ENCODE peak calls at places on chromosomes 12 and 14, in six cellular contexts. E, F, C, W, X and N are unnamed samples.

GRCh38 chr14:69043598-69044267 is 64.6 kb upstream of the ACTN1 start:
- DNase-seq in E (no peak), F (no peak), C (no peak), W (no peak), X (no peak), N (peak)

GRCh38 chr12:108571604-108572165 is 9.3 kb downstream of the ISCU start:
- DNase-seq in E (peak), F (no peak), C (no peak), W (peak), X (no peak), N (no peak)

GRCh38 chr12:55842681-55843429 is at the start of gene MMP19:
- DNase-seq in E (peak), F (no peak), C (peak), W (no peak), X (no peak), N (peak)

GRCh38 chr12:56836317-56836716 is 73.2 kb downstream of the HSD17B6 start:
- DNase-seq in E (no peak), F (peak), C (no peak), W (no peak), X (no peak), N (peak)

GRCh38 chr14:92135269-92135668 is 13.5 kb downstream of the CPSF2 start:
- DNase-seq in E (no peak), F (no peak), C (peak), W (no peak), X (no peak), N (no peak)

GRCh38 chr12:49828143-49829091 is at the start of gene NCKAP5L:
- DNase-seq in E (peak), F (peak), C (peak), W (peak), X (peak), N (peak)

GRCh38 chr12:123559468-123559867 is 24.9 kb upstream of the TMED2 start:
- DNase-seq in E (no peak), F (no peak), C (no peak), W (no peak), X (no peak), N (no peak)

GRCh38 chr12:9064815-9065606 is 50.7 kb downstream of the A2M start:
- DNase-seq in E (peak), F (peak), C (peak), W (peak), X (peak), N (peak)

GRCh38 chr12:122944588-122944987 is 21.7 kb downstream of the ABCB9 start:
- DNase-seq in E (peak), F (peak), C (peak), W (no peak), X (peak), N (no peak)

GRCh38 chr14:34059037-34059924 is 108.4 kb upstream of the EGLN3 start:
- DNase-seq in E (no peak), F (no peak), C (no peak), W (peak), X (no peak), N (no peak)

GRCh38 chr14:31934767-31935266 is 142.3 kb upstream of the ARHGAP5 start:
- DNase-seq in E (no peak), F (peak), C (peak), W (no peak), X (no peak), N (no peak)

GRCh38 chr14:69298131-69299071 is 38.4 kb downstream of the GALNT16 start:
- DNase-seq in E (peak), F (no peak), C (no peak), W (no peak), X (no peak), N (no peak)

GRCh38 chr12:72602616-72603015 is 330.4 kb downstream of the TRHDE start:
- DNase-seq in E (no peak), F (no peak), C (no peak), W (no peak), X (no peak), N (no peak)

GRCh38 chr12:122880668-122881067 is 15.3 kb downstream of the VPS37B start:
- DNase-seq in E (no peak), F (no peak), C (peak), W (no peak), X (no peak), N (no peak)

GRCh38 chr12:107803092-107803491 is 28.6 kb downstream of the ASCL4 start:
- DNase-seq in E (no peak), F (no peak), C (no peak), W (no peak), X (no peak), N (no peak)

GRCh38 chr14:105086833-105087307 is 21.6 kb upstream of the GPR132 start:
- DNase-seq in E (peak), F (peak), C (peak), W (peak), X (peak), N (peak)

GRCh38 chr12:127304751-127305725 is 961.9 kb upstream of the TMEM132C start:
- DNase-seq in E (peak), F (no peak), C (no peak), W (peak), X (no peak), N (no peak)

GRCh38 chr14:32472512-32473472 is 143.7 kb downstream of the AKAP6 start:
- DNase-seq in E (no peak), F (no peak), C (peak), W (no peak), X (no peak), N (no peak)

GRCh38 chr14:69355955-69356321 is 42.2 kb downstream of the ERH start:
- DNase-seq in E (no peak), F (no peak), C (no peak), W (no peak), X (no peak), N (peak)

GRCh38 chr12:18700254-18700653 is 37.6 kb downstream of the PLCZ1 start:
- DNase-seq in E (no peak), F (no peak), C (no peak), W (no peak), X (no peak), N (no peak)

GRCh38 chr12:49807991-49808580 is 20.1 kb downstream of the NCKAP5L start:
- DNase-seq in E (no peak), F (no peak), C (no peak), W (no peak), X (no peak), N (no peak)

GRCh38 chr14:92729632-92730358 is 18.6 kb downstream of the LGMN start:
- DNase-seq in E (no peak), F (no peak), C (no peak), W (no peak), X (no peak), N (no peak)

GRCh38 chr12:109270494-109270893 is 38.6 kb downstream of the FOXN4 start:
- DNase-seq in E (no peak), F (no peak), C (no peak), W (no peak), X (no peak), N (no peak)

GRCh38 chr12:57813971-57814771 is 4.4 kb downstream of the AVIL start:
- DNase-seq in E (no peak), F (no peak), C (peak), W (no peak), X (no peak), N (no peak)

GRCh38 chr12:87425942-87426554 is 603.2 kb downstream of the C12orf50 start:
- DNase-seq in E (no peak), F (no peak), C (no peak), W (no peak), X (no peak), N (no peak)

GRCh38 chr14:60862283-60862682 is 118.6 kb downstream of the TRMT5 start:
- DNase-seq in E (no peak), F (peak), C (no peak), W (no peak), X (peak), N (peak)

GRCh38 chr14:55336161-55336560 is 64.9 kb downstream of the FBXO34 start:
- DNase-seq in E (no peak), F (peak), C (no peak), W (no peak), X (peak), N (no peak)

GRCh38 chr14:68468437-68469207 is 324.2 kb downstream of the ZFP36L1 start:
- DNase-seq in E (no peak), F (no peak), C (no peak), W (peak), X (peak), N (no peak)

GRCh38 chr12:2297658-2298057 is 244.9 kb downstream of the CACNA1C start:
- DNase-seq in E (no peak), F (no peak), C (no peak), W (no peak), X (no peak), N (no peak)

GRCh38 chr12:27355486-27355885 is 22.9 kb downstream of the BMAL2 start:
- DNase-seq in E (no peak), F (no peak), C (no peak), W (no peak), X (no peak), N (no peak)

GRCh38 chr14:91872011-91872476 is 4.7 kb upstream of the TC2N start:
- DNase-seq in E (no peak), F (no peak), C (peak), W (no peak), X (peak), N (no peak)

GRCh38 chr12:76038176-76038575 is 6.6 kb upstream of the PHLDA1 start:
- DNase-seq in E (no peak), F (no peak), C (no peak), W (no peak), X (no peak), N (no peak)

GRCh38 chr12:2456122-2456812 is 338.5 kb upstream of the FKBP4 start:
- DNase-seq in E (no peak), F (no peak), C (no peak), W (no peak), X (no peak), N (no peak)

GRCh38 chr14:64502476-64503183 is 1.0 kb downstream of the ZBTB25 start:
- DNase-seq in E (no peak), F (peak), C (no peak), W (no peak), X (peak), N (peak)

GRCh38 chr12:52903855-52904508 is 894 bp downstream of the KRT8 start:
- DNase-seq in E (no peak), F (no peak), C (peak), W (no peak), X (peak), N (no peak)
- TF ChIP-seq POLR2AphosphoS5 in E (no peak), F (no peak), C (no peak), W (peak), X (no peak), N (no peak)

DNA sequence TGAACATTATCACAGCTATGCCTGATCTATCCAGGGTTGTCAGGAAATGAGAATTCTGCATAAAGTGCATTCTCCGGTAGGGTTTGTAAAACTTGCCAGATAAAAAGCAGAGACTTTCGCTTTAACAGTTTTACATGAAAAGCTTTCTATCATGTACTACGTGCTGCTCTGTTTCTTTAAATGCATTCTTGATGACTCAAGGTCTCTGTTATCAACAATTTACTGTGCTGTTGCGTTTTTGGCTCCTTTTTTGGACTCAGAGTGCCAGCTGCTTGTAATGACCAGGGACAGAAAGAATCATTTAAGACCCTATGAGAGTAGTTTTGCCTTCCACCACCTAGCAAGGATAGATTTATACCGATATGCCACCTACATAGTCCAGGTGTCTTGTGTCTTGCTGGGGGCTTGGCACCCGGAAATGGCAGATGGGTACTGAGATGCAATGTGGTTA is 371.1 kb downstream of the BTG1 start:
- DNase-seq in E (no peak), F (no peak), C (no peak), W (no peak), X (no peak), N (no peak)
- TF ChIP-seq EP300 in E (no peak), F (no peak), C (no peak), W (no peak), X (no peak), N (no peak)

GRCh38 chr12:42798811-42799438 is 209.4 kb upstream of the PRICKLE1 start:
- DNase-seq in E (no peak), F (no peak), C (no peak), W (no peak), X (no peak), N (no peak)
- H3K27ac ChIP-seq in E (no peak), F (no peak), C (no peak), W (no peak), X (no peak), N (no peak)

DNA sequence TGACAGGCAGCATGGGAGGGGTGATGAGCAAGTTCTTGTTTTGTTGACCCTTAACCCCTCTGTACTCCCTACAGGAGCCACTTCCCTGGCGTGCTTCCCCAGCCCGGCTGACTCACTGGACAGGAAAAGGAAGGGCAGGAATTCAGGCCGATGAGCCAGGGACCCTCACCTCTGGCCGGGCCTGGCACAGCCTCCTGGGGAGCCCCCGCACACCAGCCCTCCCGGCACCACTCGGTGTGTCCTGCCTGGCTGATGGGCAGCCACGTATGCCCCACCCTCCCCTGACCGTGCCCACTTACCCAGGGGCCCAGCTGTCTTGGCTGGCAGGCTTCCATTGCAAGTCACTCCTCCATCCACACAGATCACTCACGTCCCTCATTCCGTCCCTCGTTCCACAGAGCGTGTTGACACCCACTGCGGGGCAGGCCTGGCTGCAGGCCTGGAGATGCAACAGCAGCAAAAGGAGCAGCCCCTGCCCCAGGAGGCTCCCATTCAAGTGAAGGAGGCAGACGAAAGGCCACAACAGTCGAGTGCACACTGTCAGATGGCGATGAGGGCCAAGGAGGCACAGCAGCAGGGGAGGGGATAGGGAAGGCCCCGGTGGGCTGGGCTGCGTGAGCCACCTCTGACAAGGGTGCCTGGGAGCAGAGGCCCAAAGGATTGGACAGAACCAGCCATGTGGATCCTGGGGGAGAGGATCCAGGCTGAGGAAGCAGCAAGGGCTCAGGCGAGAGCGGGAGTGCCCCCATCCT is 19.7 kb upstream of the CD9 start:
- DNase-seq in E (no peak), F (no peak), C (peak), W (no peak), X (peak), N (peak)
- TF ChIP-seq POLR2AphosphoS5 in E (no peak), F (no peak), C (no peak), W (peak), X (no peak), N (no peak)

GRCh38 chr12:29769162-29769820 is 14.5 kb downstream of the TMTC1 start:
- DNase-seq in E (no peak), F (no peak), C (no peak), W (no peak), X (no peak), N (no peak)
- TF ChIP-seq EP300 in E (no peak), F (no peak), C (no peak), W (no peak), X (no peak), N (no peak)

GRCh38 chr12:52645982-52646381 is 6.0 kb downstream of the KRT2 start:
- DNase-seq in E (no peak), F (no peak), C (no peak), W (peak), X (no peak), N (no peak)
- H3K27ac ChIP-seq in E (no peak), F (no peak), C (no peak), W (no peak), X (no peak), N (no peak)

GRCh38 chr12:128766738-128767501 is 56.8 kb downstream of the SLC15A4 start:
- DNase-seq in E (no peak), F (no peak), C (no peak), W (no peak), X (no peak), N (peak)
- TF ChIP-seq POLR2AphosphoS5 in E (no peak), F (no peak), C (no peak), W (no peak), X (no peak), N (no peak)